ENCODE peak calls at places on chromosomes 13 and 19, in eight cellular contexts. S, X, O, P, M, C, R and A are unnamed samples.

GRCh38 chr13:51532736-51533197 is 51.5 kb upstream of the WDFY2 start:
- DNase-seq in O (no peak), X (no peak), M (no peak), S (no peak), P (no peak), C (no peak), R (peak; percentile 7), A (peak; percentile 35)

GRCh38 chr19:36257512-36257876 is 42.6 kb downstream of the ZNF146 start:
- DNase-seq in C (peak; percentile 16), R (no peak), S (no peak), M (no peak), P (no peak), O (no peak), X (peak; percentile 47), A (peak; percentile 63)

GRCh38 chr13:61600360-61601033 is 184.8 kb upstream of the PCDH20 start:
- DNase-seq in X (no peak), S (no peak), M (no peak), O (no peak), P (no peak), R (no peak), C (no peak), A (no peak)

GRCh38 chr19:3403489-3404323 is 37.3 kb downstream of the NFIC start:
- DNase-seq in P (peak; percentile 99), R (peak; percentile 70), X (peak; percentile 93), C (peak; percentile 19), O (no peak), M (no peak), S (no peak), A (peak; percentile 54)

GRCh38 chr13:28324181-28324789 is 170.6 kb downstream of the FLT1 start:
- DNase-seq in C (peak; percentile 44), R (peak; percentile 88), S (peak; percentile 82), P (peak; percentile 68), O (peak; percentile 9), M (peak; percentile 9), X (peak; percentile 33), A (peak; percentile 86)

GRCh38 chr13:30339721-30340366 is 32.5 kb upstream of the KATNAL1 start:
- DNase-seq in M (no peak), S (no peak), X (no peak), P (peak; percentile 42), C (no peak), R (no peak), O (no peak), A (no peak)

GRCh38 chr19:6800991-6801396 is 28.5 kb downstream of the VAV1 start:
- DNase-seq in M (no peak), S (no peak), R (no peak), O (no peak), C (no peak), X (no peak), P (peak; percentile 82), A (no peak)

GRCh38 chr19:48578891-48579290 is 26.9 kb downstream of the SULT2B1 start:
- DNase-seq in R (no peak), C (no peak), S (no peak), O (no peak), P (peak; percentile 29), X (no peak), M (no peak), A (no peak)

GRCh38 chr13:72284791-72285190 is 417.8 kb upstream of the DACH1 start:
- DNase-seq in C (no peak), P (no peak), X (no peak), O (no peak), S (no peak), M (no peak), R (no peak), A (no peak)

GRCh38 chr19:3690551-3691371 is 9.5 kb downstream of the PIP5K1C start:
- DNase-seq in X (no peak), S (no peak), O (no peak), C (no peak), M (no peak), P (no peak), R (peak; percentile 52), A (peak; percentile 6)

GRCh38 chr13:75699062-75699461 is 62.9 kb downstream of the LMO7 start:
- DNase-seq in C (no peak), P (no peak), X (no peak), R (no peak), S (no peak), M (no peak), O (no peak), A (no peak)

GRCh38 chr19:10593820-10594637 is 6.9 kb upstream of the AP1M2 start:
- DNase-seq in P (peak; percentile 61), S (no peak), O (no peak), X (no peak), C (no peak), M (no peak), R (no peak), A (no peak)

GRCh38 chr19:11578342-11579142 is 1.1 kb upstream of the ACP5 start:
- DNase-seq in R (peak; percentile 90), S (peak; percentile 75), X (peak; percentile 42), O (no peak), C (no peak), P (no peak), M (no peak), A (peak; percentile 74)

GRCh38 chr13:29801737-29802305 is 48.6 kb downstream of the UBL3 start:
- DNase-seq in X (no peak), M (no peak), C (no peak), O (no peak), S (no peak), P (peak; percentile 22), R (no peak), A (peak; percentile 7)

GRCh38 chr19:33463194-33463593 is 58.4 kb downstream of the PEPD start:
- DNase-seq in X (no peak), R (no peak), O (no peak), P (no peak), C (peak; percentile 32), M (no peak), S (no peak), A (no peak)

GRCh38 chr13:97274782-97275252 is 52.7 kb downstream of the MBNL2 start:
- DNase-seq in O (no peak), S (no peak), P (peak; percentile 87), X (no peak), R (no peak), M (no peak), C (no peak), A (no peak)

GRCh38 chr19:6220385-6221191 is 59.2 kb downstream of the MLLT1 start:
- DNase-seq in P (peak; percentile 84), M (no peak), O (no peak), C (no peak), X (peak; percentile 53), S (no peak), R (no peak), A (no peak)

GRCh38 chr19:7435602-7436001 is 53.2 kb downstream of the PEX11G start:
- DNase-seq in R (no peak), C (no peak), X (no peak), P (no peak), M (no peak), S (no peak), O (no peak), A (no peak)

GRCh38 chr13:41723136-41723535 is 237.8 kb downstream of the VWA8 start:
- DNase-seq in X (no peak), P (no peak), M (no peak), S (no peak), R (no peak), O (no peak), C (no peak), A (no peak)

GRCh38 chr13:41188584-41188983 is 5.8 kb downstream of the KBTBD7 start:
- DNase-seq in C (no peak), S (no peak), P (no peak), M (no peak), X (no peak), O (no peak), R (no peak), A (no peak)

GRCh38 chr13:98173431-98173921 is 3.6 kb downstream of the RNF113B start:
- DNase-seq in O (no peak), S (no peak), M (no peak), P (peak; percentile 100), C (no peak), R (peak; percentile 52), X (no peak), A (peak; percentile 38)

GRCh38 chr13:76992548-76993001 is 694 bp downstream of the CLN5 start:
- DNase-seq in O (no peak), X (no peak), M (no peak), C (peak; percentile 40), S (no peak), R (peak; percentile 25), P (peak; percentile 26), A (peak; percentile 11)

GRCh38 chr19:2863818-2864217 is 3.3 kb upstream of the ZNF556 start:
- DNase-seq in C (no peak), X (no peak), S (no peak), P (no peak), R (no peak), O (no peak), M (no peak), A (no peak)

GRCh38 chr13:30681489-30682242 is 53.7 kb upstream of the ALOX5AP start:
- DNase-seq in P (peak; percentile 77), M (no peak), X (no peak), R (no peak), C (no peak), O (no peak), S (no peak), A (no peak)

GRCh38 chr13:98996046-98996445 is 18.2 kb upstream of the DOCK9 start:
- DNase-seq in P (no peak), S (no peak), R (no peak), C (no peak), M (no peak), X (no peak), O (no peak), A (no peak)

GRCh38 chr13:22198656-22199217 is 527.9 kb downstream of the FGF9 start:
- DNase-seq in S (no peak), O (no peak), X (no peak), M (no peak), R (no peak), P (peak; percentile 9), C (peak; percentile 16), A (no peak)

GRCh38 chr13:50016421-50016820 is 1.2 kb downstream of the KCNRG start:
- DNase-seq in M (no peak), S (no peak), X (no peak), P (no peak), R (no peak), O (no peak), C (no peak), A (no peak)

GRCh38 chr19:19421326-19421725 is 15.9 kb downstream of the GATAD2A start:
- DNase-seq in M (no peak), X (no peak), C (no peak), S (no peak), O (no peak), R (no peak), P (no peak), A (no peak)

GRCh38 chr13:110305001-110305400 is 2.0 kb downstream of the COL4A1 start:
- DNase-seq in C (no peak), R (no peak), X (no peak), M (no peak), S (no peak), P (no peak), O (no peak), A (no peak)

GRCh38 chr19:17079710-17080440 is 4.3 kb downstream of the MYO9B start:
- DNase-seq in S (peak; percentile 70), C (peak; percentile 61), M (no peak), X (peak; percentile 61), R (peak; percentile 72), P (peak; percentile 98), O (peak; percentile 48), A (no peak)

GRCh38 chr13:69280399-69280798 is 827.2 kb upstream of the ATXN8OS start:
- DNase-seq in R (no peak), S (no peak), C (no peak), X (no peak), M (no peak), P (no peak), O (no peak), A (no peak)

GRCh38 chr19:42122691-42123607 is 9.3 kb downstream of the POU2F2 start:
- DNase-seq in C (no peak), S (peak; percentile 72), X (no peak), R (peak; percentile 63), O (peak; percentile 49), M (peak; percentile 34), P (no peak), A (no peak)

GRCh38 chr19:2207991-2208860 is 27.9 kb downstream of the PLEKHJ1 start:
- DNase-seq in R (no peak), P (peak; percentile 81), X (peak; percentile 75), C (no peak), O (no peak), M (no peak), S (peak; percentile 58), A (peak; percentile 85)

GRCh38 chr19:39737929-39738328 is at the start of gene CLC:
- DNase-seq in P (no peak), O (no peak), M (no peak), X (no peak), R (no peak), S (no peak), C (no peak), A (no peak)